ENCODE peak calls at places on chromosome 17, in five cellular contexts. One of them, this sample, is unnamed.

GRCh38 chr17:13418891-13419290 is 182.8 kb downstream of the HS3ST3A1 start:
- DNase-seq in neural progenitor cell: no peak
- DNase-seq in activated CD4-positive, alpha-beta T cell treated with anti-CD3 and anti-CD28 coated beads, Interleukin-2, amount 50 U/mL, for 1 hour: no peak
- DNase-seq in left ventricle myocardium superior: no peak
- DNase-seq in tibial artery: no peak
- DNase-seq in this sample: no peak

GRCh38 chr17:31674717-31675349 is 184.2 kb downstream of the COPRS start:
- DNase-seq in left ventricle myocardium superior: no peak
- DNase-seq in tibial artery: no peak
- DNase-seq in neural progenitor cell: no peak
- DNase-seq in activated CD4-positive, alpha-beta T cell treated with anti-CD3 and anti-CD28 coated beads, Interleukin-2, amount 50 U/mL, for 1 hour: no peak
- DNase-seq in this sample: no peak

GRCh38 chr17:40203131-40203530 is 16.0 kb upstream of the WIPF2 start:
- DNase-seq in activated CD4-positive, alpha-beta T cell treated with anti-CD3 and anti-CD28 coated beads, Interleukin-2, amount 50 U/mL, for 1 hour: no peak
- DNase-seq in left ventricle myocardium superior: no peak
- DNase-seq in neural progenitor cell: no peak
- DNase-seq in tibial artery: no peak
- DNase-seq in this sample: no peak

GRCh38 chr17:8621585-8621984 is 8.9 kb downstream of the MYH10 start:
- DNase-seq in tibial artery: no peak
- DNase-seq in left ventricle myocardium superior: no peak
- DNase-seq in neural progenitor cell: no peak
- DNase-seq in activated CD4-positive, alpha-beta T cell treated with anti-CD3 and anti-CD28 coated beads, Interleukin-2, amount 50 U/mL, for 1 hour: no peak
- DNase-seq in this sample: peak; percentile 24

GRCh38 chr17:72110953-72111339 is 9.9 kb upstream of the SOX9 start:
- DNase-seq in neural progenitor cell: no peak
- DNase-seq in left ventricle myocardium superior: no peak
- DNase-seq in tibial artery: no peak
- DNase-seq in activated CD4-positive, alpha-beta T cell treated with anti-CD3 and anti-CD28 coated beads, Interleukin-2, amount 50 U/mL, for 1 hour: no peak
- DNase-seq in this sample: no peak

GRCh38 chr17:30920683-30921543 is 832 bp upstream of the ADAP2 start:
- DNase-seq in activated CD4-positive, alpha-beta T cell treated with anti-CD3 and anti-CD28 coated beads, Interleukin-2, amount 50 U/mL, for 1 hour: no peak
- DNase-seq in neural progenitor cell: no peak
- DNase-seq in tibial artery: no peak
- DNase-seq in left ventricle myocardium superior: no peak
- DNase-seq in this sample: no peak

GRCh38 chr17:57569021-57569420 is 176.1 kb downstream of the CCDC182 start:
- DNase-seq in left ventricle myocardium superior: no peak
- DNase-seq in activated CD4-positive, alpha-beta T cell treated with anti-CD3 and anti-CD28 coated beads, Interleukin-2, amount 50 U/mL, for 1 hour: no peak
- DNase-seq in tibial artery: no peak
- DNase-seq in neural progenitor cell: no peak
- DNase-seq in this sample: no peak

GRCh38 chr17:61463068-61463980 is 11.1 kb downstream of the TBX4 start:
- DNase-seq in activated CD4-positive, alpha-beta T cell treated with anti-CD3 and anti-CD28 coated beads, Interleukin-2, amount 50 U/mL, for 1 hour: no peak
- DNase-seq in tibial artery: peak; percentile 15
- DNase-seq in neural progenitor cell: no peak
- DNase-seq in left ventricle myocardium superior: no peak
- DNase-seq in this sample: no peak

GRCh38 chr17:76511562-76512365 is 10.5 kb upstream of the RHBDF2 start:
- DNase-seq in neural progenitor cell: no peak
- DNase-seq in left ventricle myocardium superior: no peak
- DNase-seq in activated CD4-positive, alpha-beta T cell treated with anti-CD3 and anti-CD28 coated beads, Interleukin-2, amount 50 U/mL, for 1 hour: no peak
- DNase-seq in tibial artery: no peak
- DNase-seq in this sample: no peak

GRCh38 chr17:65100316-65101140 is 36.6 kb upstream of the RGS9 start:
- DNase-seq in activated CD4-positive, alpha-beta T cell treated with anti-CD3 and anti-CD28 coated beads, Interleukin-2, amount 50 U/mL, for 1 hour: peak; percentile 80
- DNase-seq in left ventricle myocardium superior: peak; percentile 95
- DNase-seq in tibial artery: peak; percentile 81
- DNase-seq in neural progenitor cell: peak; percentile 92
- DNase-seq in this sample: peak; percentile 86

GRCh38 chr17:69450857-69451410 is 36.4 kb downstream of the MAP2K6 start:
- DNase-seq in tibial artery: no peak
- DNase-seq in neural progenitor cell: peak; percentile 50
- DNase-seq in activated CD4-positive, alpha-beta T cell treated with anti-CD3 and anti-CD28 coated beads, Interleukin-2, amount 50 U/mL, for 1 hour: no peak
- DNase-seq in left ventricle myocardium superior: no peak
- DNase-seq in this sample: no peak

GRCh38 chr17:80295146-80295545 is 34.5 kb downstream of the RNF213 start:
- DNase-seq in neural progenitor cell: no peak
- DNase-seq in left ventricle myocardium superior: no peak
- DNase-seq in activated CD4-positive, alpha-beta T cell treated with anti-CD3 and anti-CD28 coated beads, Interleukin-2, amount 50 U/mL, for 1 hour: no peak
- DNase-seq in tibial artery: no peak
- DNase-seq in this sample: no peak

GRCh38 chr17:46154151-46154816 is 38.9 kb downstream of the KANSL1 start:
- DNase-seq in left ventricle myocardium superior: no peak
- DNase-seq in tibial artery: no peak
- DNase-seq in neural progenitor cell: no peak
- DNase-seq in activated CD4-positive, alpha-beta T cell treated with anti-CD3 and anti-CD28 coated beads, Interleukin-2, amount 50 U/mL, for 1 hour: peak; percentile 7
- DNase-seq in this sample: peak; percentile 46

GRCh38 chr17:37135581-37135980 is 186.8 kb downstream of the AATF start:
- DNase-seq in left ventricle myocardium superior: no peak
- DNase-seq in activated CD4-positive, alpha-beta T cell treated with anti-CD3 and anti-CD28 coated beads, Interleukin-2, amount 50 U/mL, for 1 hour: no peak
- DNase-seq in neural progenitor cell: no peak
- DNase-seq in tibial artery: no peak
- DNase-seq in this sample: no peak

GRCh38 chr17:41528959-41529353 is 848 bp upstream of the KRT19 start:
- DNase-seq in neural progenitor cell: peak; percentile 68
- DNase-seq in left ventricle myocardium superior: no peak
- DNase-seq in tibial artery: no peak
- DNase-seq in activated CD4-positive, alpha-beta T cell treated with anti-CD3 and anti-CD28 coated beads, Interleukin-2, amount 50 U/mL, for 1 hour: no peak
- DNase-seq in this sample: no peak

GRCh38 chr17:9615486-9615885 is 29.8 kb upstream of the USP43 start:
- DNase-seq in tibial artery: no peak
- DNase-seq in left ventricle myocardium superior: no peak
- DNase-seq in activated CD4-positive, alpha-beta T cell treated with anti-CD3 and anti-CD28 coated beads, Interleukin-2, amount 50 U/mL, for 1 hour: no peak
- DNase-seq in neural progenitor cell: no peak
- DNase-seq in this sample: no peak

GRCh38 chr17:82665226-82665625 is 17.0 kb upstream of the WDR45B start:
- DNase-seq in left ventricle myocardium superior: no peak
- DNase-seq in neural progenitor cell: no peak
- DNase-seq in tibial artery: no peak
- DNase-seq in activated CD4-positive, alpha-beta T cell treated with anti-CD3 and anti-CD28 coated beads, Interleukin-2, amount 50 U/mL, for 1 hour: no peak
- DNase-seq in this sample: no peak

GRCh38 chr17:40348562-40349476 is 15.7 kb downstream of the GJD3 start:
- DNase-seq in tibial artery: peak; percentile 67
- DNase-seq in activated CD4-positive, alpha-beta T cell treated with anti-CD3 and anti-CD28 coated beads, Interleukin-2, amount 50 U/mL, for 1 hour: no peak
- DNase-seq in neural progenitor cell: no peak
- DNase-seq in left ventricle myocardium superior: peak; percentile 89
- DNase-seq in this sample: no peak

GRCh38 chr17:82370471-82371332 is 863 bp upstream of the UTS2R start:
- DNase-seq in tibial artery: no peak
- DNase-seq in left ventricle myocardium superior: no peak
- DNase-seq in activated CD4-positive, alpha-beta T cell treated with anti-CD3 and anti-CD28 coated beads, Interleukin-2, amount 50 U/mL, for 1 hour: no peak
- DNase-seq in neural progenitor cell: no peak
- DNase-seq in this sample: no peak

GRCh38 chr17:46818319-46818928 is at the start of gene WNT3:
- DNase-seq in activated CD4-positive, alpha-beta T cell treated with anti-CD3 and anti-CD28 coated beads, Interleukin-2, amount 50 U/mL, for 1 hour: peak; percentile 45
- DNase-seq in neural progenitor cell: peak; percentile 82
- DNase-seq in left ventricle myocardium superior: peak; percentile 44
- DNase-seq in tibial artery: no peak
- DNase-seq in this sample: peak; percentile 63

GRCh38 chr17:8900626-8901585 is 33.4 kb upstream of the PIK3R6 start:
- DNase-seq in neural progenitor cell: no peak
- DNase-seq in left ventricle myocardium superior: no peak
- DNase-seq in activated CD4-positive, alpha-beta T cell treated with anti-CD3 and anti-CD28 coated beads, Interleukin-2, amount 50 U/mL, for 1 hour: peak; percentile 23
- DNase-seq in tibial artery: no peak
- DNase-seq in this sample: peak; percentile 26

GRCh38 chr17:14545156-14545906 is 244.4 kb downstream of the HS3ST3B1 start:
- DNase-seq in left ventricle myocardium superior: no peak
- DNase-seq in tibial artery: no peak
- DNase-seq in activated CD4-positive, alpha-beta T cell treated with anti-CD3 and anti-CD28 coated beads, Interleukin-2, amount 50 U/mL, for 1 hour: no peak
- DNase-seq in neural progenitor cell: peak; percentile 10
- DNase-seq in this sample: no peak

GRCh38 chr17:43327834-43328420 is 70.9 kb upstream of the ARL4D start:
- DNase-seq in left ventricle myocardium superior: no peak
- DNase-seq in neural progenitor cell: no peak
- DNase-seq in activated CD4-positive, alpha-beta T cell treated with anti-CD3 and anti-CD28 coated beads, Interleukin-2, amount 50 U/mL, for 1 hour: no peak
- DNase-seq in tibial artery: no peak
- DNase-seq in this sample: no peak

GRCh38 chr17:47935961-47936360 is 5.4 kb upstream of the PNPO start:
- DNase-seq in activated CD4-positive, alpha-beta T cell treated with anti-CD3 and anti-CD28 coated beads, Interleukin-2, amount 50 U/mL, for 1 hour: no peak
- DNase-seq in neural progenitor cell: no peak
- DNase-seq in left ventricle myocardium superior: no peak
- DNase-seq in tibial artery: no peak
- DNase-seq in this sample: no peak

GRCh38 chr17:3904486-3904885 is 11.6 kb upstream of the CAMKK1 start:
- DNase-seq in activated CD4-positive, alpha-beta T cell treated with anti-CD3 and anti-CD28 coated beads, Interleukin-2, amount 50 U/mL, for 1 hour: no peak
- DNase-seq in neural progenitor cell: no peak
- DNase-seq in left ventricle myocardium superior: no peak
- DNase-seq in tibial artery: no peak
- DNase-seq in this sample: no peak

GRCh38 chr17:80109066-80109618 is 7.8 kb downstream of the GAA start:
- DNase-seq in activated CD4-positive, alpha-beta T cell treated with anti-CD3 and anti-CD28 coated beads, Interleukin-2, amount 50 U/mL, for 1 hour: no peak
- DNase-seq in left ventricle myocardium superior: peak; percentile 7
- DNase-seq in tibial artery: no peak
- DNase-seq in neural progenitor cell: no peak
- DNase-seq in this sample: no peak

GRCh38 chr17:17421346-17422216 is 55.2 kb upstream of the MED9 start:
- DNase-seq in activated CD4-positive, alpha-beta T cell treated with anti-CD3 and anti-CD28 coated beads, Interleukin-2, amount 50 U/mL, for 1 hour: no peak
- DNase-seq in left ventricle myocardium superior: no peak
- DNase-seq in neural progenitor cell: no peak
- DNase-seq in tibial artery: no peak
- DNase-seq in this sample: no peak

GRCh38 chr17:8290043-8290442 is 1.6 kb downstream of the RANGRF start:
- DNase-seq in tibial artery: no peak
- DNase-seq in left ventricle myocardium superior: no peak
- DNase-seq in activated CD4-positive, alpha-beta T cell treated with anti-CD3 and anti-CD28 coated beads, Interleukin-2, amount 50 U/mL, for 1 hour: no peak
- DNase-seq in neural progenitor cell: no peak
- DNase-seq in this sample: no peak

GRCh38 chr17:59483860-59484259 is 81.5 kb upstream of the DHX40 start:
- DNase-seq in tibial artery: no peak
- DNase-seq in neural progenitor cell: no peak
- DNase-seq in activated CD4-positive, alpha-beta T cell treated with anti-CD3 and anti-CD28 coated beads, Interleukin-2, amount 50 U/mL, for 1 hour: no peak
- DNase-seq in left ventricle myocardium superior: no peak
- DNase-seq in this sample: no peak

This sample was measured in stimulated activated naive CD8-positive, alpha-beta T cell treated with anti-CD3 and anti-CD28 coated beads, Interleukin-15, Interleukin-2, amounts not matched to agents 100 U/mL and 50 U/mL, for 24 hours.